ENCODE peak calls at places on chromosome 20, in six cellular contexts. One of them, this sample, is unnamed.

GRCh38 chr20:45452772-45453171 is 16.8 kb upstream of the WFDC2 start:
- DNase-seq in mesenchymal stem cell: no peak
- DNase-seq in neuronal stem cell: no peak
- DNase-seq in IMR-90: no peak
- DNase-seq in trophoblast cell: no peak
- DNase-seq in H1: no peak
- DNase-seq in this sample: no peak

GRCh38 chr20:47354710-47355488 is 1.6 kb downstream of the ZMYND8 start:
- DNase-seq in H1: no peak
- DNase-seq in trophoblast cell: no peak
- DNase-seq in mesenchymal stem cell: peak; percentile 72
- DNase-seq in neuronal stem cell: no peak
- DNase-seq in IMR-90: peak; percentile 71
- DNase-seq in this sample: no peak

GRCh38 chr20:17870063-17870740 is 98.4 kb downstream of the SNX5 start:
- DNase-seq in neuronal stem cell: no peak
- DNase-seq in mesenchymal stem cell: no peak
- DNase-seq in IMR-90: peak; percentile 32
- DNase-seq in H1: no peak
- DNase-seq in trophoblast cell: peak; percentile 32
- DNase-seq in this sample: no peak

GRCh38 chr20:32945710-32946221 is 58.5 kb downstream of the SUN5 start:
- DNase-seq in trophoblast cell: peak; percentile 57
- DNase-seq in mesenchymal stem cell: peak; percentile 41
- DNase-seq in neuronal stem cell: peak; percentile 17
- DNase-seq in IMR-90: peak; percentile 34
- DNase-seq in H1: peak; percentile 43
- DNase-seq in this sample: peak; percentile 76

GRCh38 chr20:46270977-46271744 is 37.1 kb downstream of the CDH22 start:
- DNase-seq in trophoblast cell: no peak
- DNase-seq in H1: no peak
- DNase-seq in mesenchymal stem cell: no peak
- DNase-seq in IMR-90: no peak
- DNase-seq in neuronal stem cell: no peak
- DNase-seq in this sample: no peak

GRCh38 chr20:208937-209566 is 18.0 kb upstream of the DEFB129 start:
- DNase-seq in IMR-90: peak; percentile 79
- DNase-seq in neuronal stem cell: no peak
- DNase-seq in mesenchymal stem cell: peak; percentile 83
- DNase-seq in H1: no peak
- DNase-seq in trophoblast cell: peak; percentile 56
- DNase-seq in this sample: peak; percentile 54

GRCh38 chr20:49273696-49274277 is 4.1 kb downstream of the ZNFX1 start:
- DNase-seq in neuronal stem cell: no peak
- DNase-seq in H1: no peak
- DNase-seq in mesenchymal stem cell: no peak
- DNase-seq in IMR-90: no peak
- DNase-seq in trophoblast cell: no peak
- DNase-seq in this sample: no peak

GRCh38 chr20:44495257-44495656 is 19.6 kb downstream of the TTPAL start:
- DNase-seq in IMR-90: peak; percentile 87
- DNase-seq in neuronal stem cell: no peak
- DNase-seq in mesenchymal stem cell: peak; percentile 94
- DNase-seq in H1: no peak
- DNase-seq in trophoblast cell: peak; percentile 65
- DNase-seq in this sample: no peak

DNA sequence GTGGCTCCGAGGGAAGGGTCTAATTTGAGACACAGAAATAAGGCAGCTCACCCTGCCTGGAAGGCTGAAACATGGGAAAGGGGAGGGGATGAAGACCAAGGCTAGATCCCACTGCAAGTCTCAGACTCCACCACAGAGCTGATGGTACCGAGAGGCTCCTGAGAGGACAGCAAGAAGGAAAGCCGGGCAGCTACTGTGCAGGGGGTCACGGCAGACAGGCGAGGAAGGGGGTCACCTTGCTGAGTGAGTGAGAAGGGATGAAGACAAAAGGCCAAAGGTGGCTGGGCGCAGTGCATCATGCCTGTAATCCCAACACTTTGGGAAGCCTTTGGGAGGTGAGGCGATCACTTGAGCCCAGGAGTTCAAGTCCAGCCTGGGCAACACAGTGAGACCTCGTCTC is 100.7 kb downstream of the ATP9A start:
- DNase-seq in neuronal stem cell: no peak
- DNase-seq in IMR-90: no peak
- DNase-seq in H1: no peak
- DNase-seq in trophoblast cell: no peak
- DNase-seq in mesenchymal stem cell: no peak
- DNase-seq in this sample: no peak
- H2BK5ac ChIP-seq in neuronal stem cell: no peak overlapping the region
- H2BK5ac ChIP-seq in IMR-90: no peak overlapping the region
- H2BK5ac ChIP-seq in H1: no peak overlapping the region
- H2BK5ac ChIP-seq in trophoblast cell: no peak overlapping the region
- H2BK5ac ChIP-seq in mesenchymal stem cell: no peak overlapping the region
- H2BK5ac ChIP-seq in this sample: no peak overlapping the region

GRCh38 chr20:60255426-60255825 is 297.2 kb downstream of the CDH26 start:
- DNase-seq in neuronal stem cell: no peak
- DNase-seq in IMR-90: no peak
- DNase-seq in trophoblast cell: no peak
- DNase-seq in mesenchymal stem cell: no peak
- DNase-seq in H1: no peak
- DNase-seq in this sample: no peak
- H3K4me3 ChIP-seq in neuronal stem cell: no peak overlapping the region
- H3K4me3 ChIP-seq in IMR-90: no peak overlapping the region
- H3K4me3 ChIP-seq in trophoblast cell: no peak overlapping the region
- H3K4me3 ChIP-seq in mesenchymal stem cell: no peak overlapping the region
- H3K4me3 ChIP-seq in H1: no peak overlapping the region
- H3K4me3 ChIP-seq in this sample: no peak overlapping the region

DNA sequence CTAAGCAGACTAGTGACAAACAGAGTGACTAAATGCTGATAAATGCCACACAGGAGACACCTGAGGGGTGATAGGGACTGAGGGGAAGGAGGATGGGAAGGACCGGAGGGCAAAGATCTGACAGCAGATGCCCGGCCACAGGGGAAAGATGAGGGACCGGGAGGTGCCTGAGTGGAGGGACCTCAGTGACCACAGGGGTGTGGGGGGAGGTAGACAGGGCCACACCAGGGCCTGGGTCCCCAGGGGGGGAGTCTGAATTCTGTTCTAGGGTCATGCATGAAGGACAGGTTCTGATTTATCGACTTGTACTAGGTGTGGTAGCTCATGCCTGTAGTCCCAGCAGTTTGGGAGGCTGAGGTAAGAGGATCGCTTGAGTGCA is 6.9 kb downstream of the BCAS4 start:
- DNase-seq in H1: no peak
- DNase-seq in mesenchymal stem cell: no peak
- DNase-seq in IMR-90: no peak
- DNase-seq in neuronal stem cell: no peak
- DNase-seq in trophoblast cell: no peak
- DNase-seq in this sample: no peak
- H3K27ac ChIP-seq in H1: no peak overlapping the region
- H3K27ac ChIP-seq in mesenchymal stem cell: no peak overlapping the region
- H3K27ac ChIP-seq in IMR-90: no peak overlapping the region
- H3K27ac ChIP-seq in neuronal stem cell: no peak overlapping the region
- H3K27ac ChIP-seq in trophoblast cell: no peak overlapping the region
- H3K27ac ChIP-seq in this sample: no peak overlapping the region

GRCh38 chr20:53736757-53737403 is 143.2 kb upstream of the ZNF217 start:
- DNase-seq in H1: no peak
- DNase-seq in mesenchymal stem cell: peak; percentile 76
- DNase-seq in IMR-90: peak; percentile 49
- DNase-seq in trophoblast cell: peak; percentile 60
- DNase-seq in neuronal stem cell: no peak
- DNase-seq in this sample: no peak
- H2BK5ac ChIP-seq in H1: peak overlapping the region; percentile 96
- H2BK5ac ChIP-seq in mesenchymal stem cell: no peak overlapping the region
- H2BK5ac ChIP-seq in IMR-90: peak overlapping the region; percentile 95
- H2BK5ac ChIP-seq in trophoblast cell: peak overlapping the region; percentile 98
- H2BK5ac ChIP-seq in neuronal stem cell: no peak overlapping the region
- H2BK5ac ChIP-seq in this sample: peak overlapping the region; percentile 58

GRCh38 chr20:19937651-19938420 is 79.3 kb upstream of the NAA20 start:
- DNase-seq in neuronal stem cell: no peak
- DNase-seq in mesenchymal stem cell: no peak
- DNase-seq in trophoblast cell: no peak
- DNase-seq in IMR-90: no peak
- DNase-seq in H1: no peak
- DNase-seq in this sample: no peak
- H3K4me3 ChIP-seq in neuronal stem cell: no peak overlapping the region
- H3K4me3 ChIP-seq in mesenchymal stem cell: no peak overlapping the region
- H3K4me3 ChIP-seq in trophoblast cell: no peak overlapping the region
- H3K4me3 ChIP-seq in IMR-90: no peak overlapping the region
- H3K4me3 ChIP-seq in H1: no peak overlapping the region
- H3K4me3 ChIP-seq in this sample: no peak overlapping the region

DNA sequence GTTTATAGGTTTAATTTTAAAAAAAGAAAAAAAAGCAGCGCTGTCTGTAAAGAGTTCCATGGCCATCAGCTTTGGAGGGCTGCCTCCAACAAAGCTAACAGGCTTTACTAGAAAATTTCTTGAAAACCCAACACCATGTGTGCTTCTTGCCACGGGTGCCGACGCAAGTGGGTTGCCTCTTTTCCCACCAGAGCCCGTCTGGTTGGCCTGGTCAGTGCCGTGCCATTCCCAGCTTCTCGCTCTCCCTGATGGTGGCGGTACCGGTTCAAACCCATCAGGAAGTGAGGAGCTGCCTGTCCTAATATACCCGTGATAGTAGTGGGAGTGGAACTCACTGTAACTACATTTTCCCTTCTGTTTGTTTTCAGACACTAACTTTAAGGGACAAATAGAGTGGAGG is 73.7 kb downstream of the CDH4 start:
- DNase-seq in IMR-90: no peak
- DNase-seq in neuronal stem cell: no peak
- DNase-seq in H1: no peak
- DNase-seq in mesenchymal stem cell: no peak
- DNase-seq in trophoblast cell: no peak
- DNase-seq in this sample: no peak
- H3K27ac ChIP-seq in IMR-90: no peak overlapping the region
- H3K27ac ChIP-seq in neuronal stem cell: no peak overlapping the region
- H3K27ac ChIP-seq in H1: no peak overlapping the region
- H3K27ac ChIP-seq in mesenchymal stem cell: no peak overlapping the region
- H3K27ac ChIP-seq in trophoblast cell: no peak overlapping the region
- H3K27ac ChIP-seq in this sample: no peak overlapping the region

DNA sequence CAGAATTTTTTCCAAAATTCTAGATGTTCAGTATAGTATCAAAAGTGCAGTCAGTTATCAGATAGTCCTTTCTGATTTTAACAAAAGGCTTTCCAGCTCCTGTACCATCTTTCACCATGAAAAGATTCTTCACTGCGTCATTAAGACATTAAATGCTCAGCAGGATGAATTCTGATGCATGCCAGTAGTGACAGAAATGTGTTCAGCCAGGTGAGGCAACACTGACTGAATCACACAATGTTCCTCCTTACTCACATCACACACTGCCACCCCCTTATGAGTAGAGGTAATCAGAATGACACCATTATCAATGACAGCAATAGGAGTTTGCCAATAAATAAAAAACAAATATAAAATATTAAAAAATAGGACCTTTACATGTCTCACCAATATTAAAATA is 426.6 kb upstream of the PLCB4 start:
- DNase-seq in mesenchymal stem cell: no peak
- DNase-seq in trophoblast cell: no peak
- DNase-seq in H1: no peak
- DNase-seq in IMR-90: no peak
- DNase-seq in neuronal stem cell: no peak
- DNase-seq in this sample: no peak
- H2BK5ac ChIP-seq in mesenchymal stem cell: no peak overlapping the region
- H2BK5ac ChIP-seq in trophoblast cell: no peak overlapping the region
- H2BK5ac ChIP-seq in H1: no peak overlapping the region
- H2BK5ac ChIP-seq in IMR-90: no peak overlapping the region
- H2BK5ac ChIP-seq in neuronal stem cell: no peak overlapping the region
- H2BK5ac ChIP-seq in this sample: no peak overlapping the region

DNA sequence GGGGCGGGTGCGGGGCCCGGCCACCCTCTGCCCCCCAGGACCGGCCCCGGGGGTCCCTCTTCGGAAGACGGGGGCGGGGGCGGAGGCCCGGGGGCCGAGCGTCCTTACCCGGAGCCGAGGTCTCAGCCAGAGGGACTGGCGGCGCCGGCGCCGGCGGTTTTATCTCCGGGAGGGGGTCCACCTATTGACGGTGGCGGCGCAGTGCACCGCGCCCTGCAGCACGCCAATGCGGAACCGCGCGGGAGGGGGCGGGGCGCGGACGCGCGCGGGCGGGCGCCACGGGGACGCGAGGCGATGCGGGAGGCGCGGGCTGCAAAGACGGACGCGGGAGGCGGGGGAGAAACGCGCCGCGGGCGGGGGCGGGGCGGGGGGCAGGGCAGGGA is at the start of gene EEF1A2:
- DNase-seq in trophoblast cell: peak; percentile 8
- DNase-seq in H1: peak; percentile 50
- DNase-seq in neuronal stem cell: no peak
- DNase-seq in mesenchymal stem cell: no peak
- DNase-seq in IMR-90: no peak
- DNase-seq in this sample: no peak
- H3K4me3 ChIP-seq in trophoblast cell: peak within 1 kb of the TSS; percentile 60
- H3K4me3 ChIP-seq in H1: peak within 1 kb of the TSS; percentile 32
- H3K4me3 ChIP-seq in neuronal stem cell: peak within 1 kb of the TSS; percentile 68
- H3K4me3 ChIP-seq in mesenchymal stem cell: no peak within 1 kb of the TSS
- H3K4me3 ChIP-seq in IMR-90: peak within 1 kb of the TSS; percentile 26
- H3K4me3 ChIP-seq in this sample: no peak within 1 kb of the TSS

DNA sequence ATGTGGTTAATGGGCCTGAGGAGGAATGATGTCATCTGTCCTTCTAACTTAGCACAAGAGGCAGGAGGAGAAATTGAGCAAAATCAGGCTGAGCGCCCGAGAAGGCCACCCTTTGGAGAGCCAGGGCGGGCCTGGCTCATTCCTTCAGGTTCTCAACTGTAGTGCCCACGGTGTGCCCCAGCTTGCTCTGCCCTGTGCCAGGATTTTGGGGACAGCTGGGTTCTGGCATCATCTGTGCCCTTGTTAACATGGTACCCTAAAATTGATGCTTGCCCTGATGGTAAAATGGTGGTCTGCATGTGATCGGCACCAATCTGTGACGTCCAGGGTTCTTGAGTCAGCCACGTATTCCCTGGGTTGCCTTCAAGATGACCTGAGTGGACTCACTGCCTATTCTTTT is 31.1 kb upstream of the APCDD1L start:
- DNase-seq in IMR-90: no peak
- DNase-seq in mesenchymal stem cell: no peak
- DNase-seq in trophoblast cell: no peak
- DNase-seq in H1: peak; percentile 34
- DNase-seq in neuronal stem cell: no peak
- DNase-seq in this sample: no peak
- H3K27ac ChIP-seq in IMR-90: no peak overlapping the region
- H3K27ac ChIP-seq in mesenchymal stem cell: no peak overlapping the region
- H3K27ac ChIP-seq in trophoblast cell: no peak overlapping the region
- H3K27ac ChIP-seq in H1: no peak overlapping the region
- H3K27ac ChIP-seq in neuronal stem cell: no peak overlapping the region
- H3K27ac ChIP-seq in this sample: no peak overlapping the region

This sample was measured in mesendoderm.